ENCODE peak calls at places on chromosomes 16 and 17, in four cellular contexts. I, S, E and A are unnamed samples.

GRCh38 chr17:72604518-72604917 is 483.7 kb downstream of the SOX9 start:
- DNase-seq in I (no peak), S (no peak), E (no peak), A (peak)

GRCh38 chr17:29154516-29155234 is 25.5 kb downstream of the MYO18A start:
- DNase-seq in I (no peak), S (no peak), E (no peak), A (no peak)

GRCh38 chr16:10959161-10959560 is 14.8 kb downstream of the CLEC16A start:
- DNase-seq in I (no peak), S (no peak), E (no peak), A (no peak)

GRCh38 chr17:27239046-27239445 is 54.9 kb upstream of the WSB1 start:
- DNase-seq in I (peak), S (no peak), E (no peak), A (no peak)

GRCh38 chr16:29806096-29806579 is at the start of gene MAZ:
- DNase-seq in I (no peak), S (no peak), E (no peak), A (no peak)

GRCh38 chr17:69637399-69638165 is 223.1 kb downstream of the MAP2K6 start:
- DNase-seq in I (no peak), S (no peak), E (no peak), A (no peak)

GRCh38 chr17:9936075-9936474 is 31.0 kb upstream of the RCVRN start:
- DNase-seq in I (no peak), S (no peak), E (no peak), A (no peak)

GRCh38 chr17:55237268-55237667 is 27.5 kb upstream of the HLF start:
- DNase-seq in I (no peak), S (no peak), E (no peak), A (no peak)

GRCh38 chr16:59950431-59950830 is 1216.3 kb upstream of the GOT2 start:
- DNase-seq in I (no peak), S (no peak), E (no peak), A (no peak)

GRCh38 chr17:66985338-66985737 is 20.8 kb downstream of the CACNG4 start:
- DNase-seq in I (peak), S (no peak), E (no peak), A (no peak)

GRCh38 chr17:72474740-72475477 is 354.1 kb downstream of the SOX9 start:
- DNase-seq in I (no peak), S (no peak), E (no peak), A (no peak)

GRCh38 chr17:81173354-81173753 is 7.3 kb upstream of the AATK start:
- DNase-seq in I (no peak), S (no peak), E (no peak), A (no peak)

GRCh38 chr17:81171941-81172340 is 5.9 kb upstream of the AATK start:
- DNase-seq in I (no peak), S (no peak), E (no peak), A (peak)

GRCh38 chr17:81170727-81171494 is 4.9 kb upstream of the AATK start:
- DNase-seq in I (no peak), S (no peak), E (no peak), A (no peak)

GRCh38 chr17:81176656-81177055 is 10.6 kb upstream of the AATK start:
- DNase-seq in I (no peak), S (no peak), E (no peak), A (peak)

GRCh38 chr17:81173761-81174160 is 7.7 kb upstream of the AATK start:
- DNase-seq in I (no peak), S (no peak), E (no peak), A (no peak)
- TF ChIP-seq RAD21 in I (no peak), S (no peak), E (no peak), A (no peak)

DNA sequence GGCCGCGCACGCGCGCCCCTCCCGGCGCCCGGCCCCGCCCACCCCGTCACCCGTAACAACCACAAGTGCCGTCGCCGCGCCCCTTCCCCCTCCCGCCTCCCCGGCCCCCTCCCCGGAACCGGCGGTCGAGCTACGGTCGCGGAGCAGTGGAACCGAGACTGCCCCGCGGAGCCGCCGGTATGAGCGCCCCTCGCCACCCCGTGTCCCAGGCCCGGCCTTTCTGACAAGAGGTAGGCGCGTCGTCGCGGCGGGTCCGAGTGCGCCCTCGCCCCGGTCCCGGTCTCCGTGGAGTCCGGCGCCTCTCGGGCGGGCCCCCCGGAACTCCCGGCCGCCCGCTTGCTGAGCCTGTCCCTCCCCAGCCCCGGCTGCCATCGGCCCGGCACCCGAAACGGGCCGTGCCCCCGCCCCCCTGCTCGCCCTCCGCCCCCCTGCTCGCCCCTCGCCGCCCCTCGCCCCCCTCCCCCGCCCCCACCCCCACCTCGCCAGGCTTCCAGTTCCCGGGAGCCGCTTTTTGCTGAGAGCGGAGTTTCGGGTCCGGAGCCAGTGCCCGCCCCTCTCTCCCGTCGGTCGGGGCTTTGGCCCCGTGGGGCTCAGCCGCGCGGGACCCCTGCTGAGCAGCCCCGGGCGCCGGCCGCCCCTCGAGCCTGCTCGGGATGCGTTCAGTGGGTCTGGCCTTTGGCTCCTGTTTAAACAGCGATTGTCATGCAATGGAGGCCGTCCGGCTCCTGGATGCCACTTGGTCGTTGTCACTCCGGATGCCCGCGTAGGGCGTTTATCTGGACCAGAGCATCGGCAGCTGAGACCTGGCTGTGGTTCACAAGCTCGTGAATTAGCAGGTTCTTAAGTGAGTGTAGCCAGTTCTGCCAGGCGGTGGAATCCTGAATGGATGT is at the start of gene SEC14L1:
- DNase-seq in I (no peak), S (peak), E (no peak), A (peak)
- TF ChIP-seq CREB1 in I (no peak), S (no peak), E (no peak), A (no peak)

GRCh38 chr17:42677012-42677857 is 441 bp upstream of the PLEKHH3 start:
- DNase-seq in I (peak), S (peak), E (peak), A (peak)

GRCh38 chr17:42676424-42677011 is at the start of gene PLEKHH3:
- DNase-seq in I (no peak), S (peak), E (no peak), A (no peak)

GRCh38 chr17:42674755-42675347 is 1.9 kb downstream of the PLEKHH3 start:
- DNase-seq in I (no peak), S (peak), E (no peak), A (no peak)

GRCh38 chr17:42675348-42675983 is 1.3 kb downstream of the PLEKHH3 start:
- DNase-seq in I (no peak), S (peak), E (no peak), A (no peak)

GRCh38 chr17:42675984-42676423 is 790 bp downstream of the PLEKHH3 start:
- DNase-seq in I (no peak), S (no peak), E (peak), A (no peak)
- TF ChIP-seq RAD21 in I (no peak), S (no peak), E (no peak), A (no peak)

GRCh38 chr16:85221810-85222150 is 109.5 kb upstream of the CIBAR2 start:
- DNase-seq in I (no peak), S (no peak), E (no peak), A (no peak)
- TF ChIP-seq CREB1 in I (no peak), S (no peak), E (no peak), A (no peak)

DNA sequence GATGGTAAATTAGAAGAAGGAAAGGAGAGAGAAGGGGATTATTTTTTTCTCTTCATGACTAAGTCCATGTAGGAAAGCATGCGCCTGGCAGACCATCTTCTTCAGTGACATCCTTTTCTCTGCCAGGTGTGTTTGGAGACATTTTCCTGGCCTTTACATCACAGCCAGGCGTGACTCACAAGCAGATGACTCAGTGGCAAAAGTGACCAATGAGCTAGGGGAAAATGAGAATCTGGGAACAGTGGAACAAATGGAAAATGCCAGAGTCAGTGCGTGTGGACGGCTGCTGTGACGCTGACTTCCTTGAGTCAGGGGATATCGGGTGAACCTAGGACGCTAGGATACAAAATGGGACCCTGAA is 9.4 kb downstream of the KIAA0513 start:
- DNase-seq in I (no peak), S (no peak), E (no peak), A (no peak)
- TF ChIP-seq RAD21 in I (no peak), S (no peak), E (no peak), A (no peak)

GRCh38 chr16:4682616-4683254 is 10.6 kb upstream of the NUDT16L1 start:
- DNase-seq in I (no peak), S (peak), E (peak), A (peak)
- TF ChIP-seq CREB1 in I (no peak), S (no peak), E (no peak), A (no peak)

GRCh38 chr16:15771694-15772093 is 85.1 kb downstream of the MYH11 start:
- DNase-seq in I (no peak), S (no peak), E (no peak), A (no peak)

GRCh38 chr16:15772579-15773293 is 84.1 kb downstream of the MYH11 start:
- DNase-seq in I (no peak), S (no peak), E (no peak), A (no peak)

GRCh38 chr16:15769239-15769638 is 87.6 kb downstream of the MYH11 start:
- DNase-seq in I (no peak), S (no peak), E (no peak), A (no peak)

GRCh38 chr16:15770107-15770506 is 86.7 kb downstream of the MYH11 start:
- DNase-seq in I (no peak), S (no peak), E (no peak), A (no peak)

DNA sequence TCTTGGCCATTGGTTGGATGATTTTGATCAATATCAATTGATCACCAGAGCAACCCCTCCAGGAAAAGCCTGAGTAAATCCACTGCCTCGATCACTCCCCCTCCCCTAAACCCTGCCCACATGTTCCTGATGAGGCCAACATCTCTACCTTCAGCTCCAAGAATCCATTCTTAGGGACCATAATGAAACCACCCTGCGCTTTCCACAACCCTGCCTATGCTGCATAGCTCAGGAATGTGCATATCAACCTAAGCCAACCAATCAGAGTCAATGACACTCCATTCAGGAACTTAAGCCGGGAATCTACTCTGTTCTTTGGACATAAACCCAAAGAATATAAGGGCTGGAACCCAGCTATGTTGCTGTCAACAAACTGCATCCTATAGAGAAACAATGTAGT is 86.3 kb downstream of the MYH11 start:
- DNase-seq in I (no peak), S (no peak), E (no peak), A (no peak)
- TF ChIP-seq RAD21 in I (no peak), S (no peak), E (no peak), A (no peak)

GRCh38 chr16:17457997-17458396 is 12.8 kb downstream of the XYLT1 start:
- DNase-seq in I (no peak), S (no peak), E (no peak), A (no peak)
- TF ChIP-seq CREB1 in I (no peak), S (no peak), E (no peak), A (no peak)

GRCh38 chr17:75511610-75512575 is 3.4 kb downstream of the CASKIN2 start:
- DNase-seq in I (no peak), S (no peak), E (peak), A (peak)

GRCh38 chr17:75513667-75514052 is 1.7 kb downstream of the CASKIN2 start:
- DNase-seq in I (no peak), S (no peak), E (no peak), A (no peak)

GRCh38 chr17:75514299-75515228 is 773 bp downstream of the CASKIN2 start:
- DNase-seq in I (no peak), S (peak), E (no peak), A (no peak)

GRCh38 chr17:75511270-75511609 is 4.1 kb downstream of the CASKIN2 start:
- DNase-seq in I (no peak), S (no peak), E (no peak), A (no peak)

DNA sequence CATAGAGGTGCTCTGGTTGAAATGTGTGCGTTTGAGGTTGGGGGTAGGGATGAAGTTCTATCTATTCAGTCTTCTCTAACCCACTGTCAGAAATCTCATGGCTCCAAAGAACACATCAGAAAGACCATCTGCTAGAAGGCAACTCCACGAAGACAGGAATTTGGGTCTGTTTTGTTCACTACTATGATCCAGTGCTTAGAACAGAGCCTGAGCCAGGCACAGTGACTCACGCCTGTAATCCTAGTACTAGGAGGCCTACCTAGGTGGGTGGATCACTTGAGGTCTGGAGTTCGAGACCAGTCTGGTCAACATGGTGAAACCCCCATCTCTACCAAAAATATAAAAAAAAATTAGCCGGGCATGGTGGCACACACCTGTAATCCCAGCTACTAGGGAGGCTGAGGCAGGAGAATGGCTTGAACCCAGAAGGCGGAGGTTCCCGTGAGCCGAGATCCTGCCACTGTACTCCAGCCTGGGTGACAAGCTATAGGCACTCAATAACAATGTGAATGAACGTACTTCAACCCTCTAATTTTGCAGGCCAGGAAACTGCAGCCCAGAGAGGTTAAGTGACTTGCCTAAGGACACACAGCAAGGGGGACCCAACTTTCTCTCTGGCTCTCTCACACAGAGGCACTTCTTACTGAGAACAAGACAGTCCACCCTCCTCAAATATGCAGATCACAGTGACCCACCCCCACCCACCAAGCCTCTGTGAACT is 2.2 kb downstream of the CASKIN2 start:
- DNase-seq in I (no peak), S (no peak), E (no peak), A (no peak)
- TF ChIP-seq RAD21 in I (no peak), S (no peak), E (no peak), A (no peak)

GRCh38 chr17:74212913-74213791 is at the start of gene TTYH2:
- DNase-seq in I (no peak), S (peak), E (peak), A (peak)

GRCh38 chr17:74212262-74212912 is 984 bp upstream of the TTYH2 start:
- DNase-seq in I (no peak), S (peak), E (peak), A (no peak)

GRCh38 chr17:74211929-74212261 is 1.5 kb upstream of the TTYH2 start:
- DNase-seq in I (no peak), S (no peak), E (no peak), A (no peak)

GRCh38 chr17:74210191-74211140 is 2.9 kb upstream of the TTYH2 start:
- DNase-seq in I (no peak), S (peak), E (peak), A (peak)

GRCh38 chr17:74211141-74211928 is 2.0 kb upstream of the TTYH2 start:
- DNase-seq in I (no peak), S (peak), E (no peak), A (no peak)
- TF ChIP-seq CREB1 in I (no peak), S (no peak), E (no peak), A (no peak)